ENCODE peak calls at places on chromosomes 13 and 19, in five cellular contexts. K is RWPE2, J is endodermal cell, Y is heart left ventricle, F is heart right ventricle. G is an unnamed sample.

GRCh38 chr19:3722443-3723109 is 14.4 kb downstream of the TJP3 start:
- DNase-seq in J (peak; percentile 94), Y (no peak), K (no peak), F (no peak), G (no peak)

GRCh38 chr13:87661471-87661870 is 9.7 kb upstream of the SLITRK5 start:
- DNase-seq in J (no peak), Y (no peak), F (no peak), K (no peak), G (no peak)

GRCh38 chr13:44816701-44817684 is 172.3 kb downstream of the NUFIP1 start:
- DNase-seq in K (no peak), Y (no peak), F (no peak), J (peak; percentile 43), G (no peak)

GRCh38 chr13:95447766-95448165 is 104.8 kb upstream of the CLDN10 start:
- DNase-seq in J (peak; percentile 53), F (no peak), Y (no peak), K (no peak), G (no peak)

GRCh38 chr13:97122381-97122996 is 99.6 kb upstream of the MBNL2 start:
- DNase-seq in Y (no peak), J (no peak), F (no peak), K (no peak), G (peak; percentile 78)

GRCh38 chr19:14114439-14114838 is 3.1 kb downstream of the PRKACA start:
- DNase-seq in F (no peak), Y (no peak), J (no peak), K (no peak), G (no peak)

GRCh38 chr19:8204961-8205360 is 4.2 kb upstream of the CERS4 start:
- DNase-seq in F (no peak), K (no peak), Y (no peak), J (peak; percentile 78), G (no peak)

GRCh38 chr19:45782162-45782623 is at the start of gene DMPK:
- DNase-seq in J (no peak), Y (peak; percentile 77), F (peak; percentile 76), K (no peak), G (no peak)

GRCh38 chr13:48585456-48585840 is 52.6 kb upstream of the RCBTB2 start:
- DNase-seq in F (no peak), Y (peak; percentile 28), K (no peak), J (no peak), G (peak; percentile 88)

GRCh38 chr13:43787998-43788397 is 1.2 kb upstream of the ENOX1 start:
- DNase-seq in K (no peak), F (no peak), J (no peak), Y (no peak), G (no peak)

DNA sequence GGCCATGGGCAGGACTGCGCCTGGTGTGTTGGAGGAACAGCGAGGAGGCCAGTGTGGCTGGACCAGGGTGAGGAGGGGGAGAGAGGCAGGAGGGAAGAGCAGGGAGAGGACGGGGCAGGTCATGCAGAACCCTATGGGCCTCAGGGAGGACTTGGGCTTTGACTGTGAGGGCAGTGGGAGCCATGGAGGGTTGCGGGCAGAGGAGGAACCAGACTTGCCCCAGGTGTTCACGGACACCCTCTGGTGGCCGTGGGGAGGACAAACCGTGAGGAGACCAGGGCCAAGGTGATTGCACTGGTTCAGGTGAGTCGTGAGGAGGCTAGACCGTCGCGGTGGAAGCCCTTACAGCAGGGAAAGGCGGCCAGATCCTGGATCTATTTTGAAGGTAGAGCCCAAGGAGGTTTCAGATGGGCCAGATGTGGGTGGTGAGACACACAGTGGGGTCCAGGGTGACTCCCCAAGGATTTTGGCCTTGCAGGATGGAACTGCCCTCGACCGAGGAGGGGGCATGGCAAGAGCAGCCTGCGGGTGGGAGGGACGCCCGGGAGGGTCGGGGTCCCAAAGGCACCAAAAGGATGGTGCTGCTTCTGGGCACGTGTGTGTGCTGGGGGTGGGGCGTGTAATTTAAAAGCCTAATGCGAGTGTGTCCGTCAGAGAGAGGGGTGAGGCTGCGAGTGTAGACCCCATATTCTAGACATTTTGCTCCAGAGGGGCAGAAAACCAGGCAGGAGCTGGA is 2.7 kb upstream of the REXO1 start:
- DNase-seq in K (no peak), F (no peak), J (peak; percentile 66), Y (no peak), G (no peak)
- H3K4me3 ChIP-seq in K (no peak overlapping the region), F (no peak overlapping the region), J (no peak overlapping the region), Y (no peak overlapping the region), G (no peak overlapping the region)

GRCh38 chr19:16594681-16595091 is 22.5 kb upstream of the SLC35E1 start:
- DNase-seq in K (no peak), F (no peak), J (no peak), Y (no peak), G (no peak)
- H3K4me1 ChIP-seq in K (peaks cover 2% of the 10 kb centered on the region), F (peaks cover 14% of the 10 kb centered on the region), J (no peaks in the 10 kb centered on the region), Y (peaks cover 5% of the 10 kb centered on the region), G (peaks cover 23% of the 10 kb centered on the region)

DNA sequence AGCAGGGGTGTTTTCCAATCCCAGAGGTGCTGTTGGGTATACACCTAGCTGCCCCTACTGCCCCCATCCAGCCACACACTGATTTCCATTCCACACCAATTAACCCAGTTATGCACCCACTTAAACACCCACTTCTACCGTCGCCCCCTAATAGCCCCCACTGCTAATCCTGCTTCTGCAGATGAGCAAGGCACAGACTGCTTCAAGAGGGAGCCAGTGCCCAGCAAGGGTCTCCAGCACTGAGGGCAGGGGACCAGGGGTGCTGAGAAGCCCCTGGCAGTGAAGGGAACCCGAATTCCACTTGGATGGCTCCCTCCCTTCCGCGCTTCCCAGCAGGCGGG is 1.2 kb downstream of the FXYD7 start:
- DNase-seq in Y (no peak), K (no peak), F (no peak), J (no peak), G (no peak)
- H3K4me3 ChIP-seq in Y (no peak overlapping the region), K (no peak overlapping the region), F (no peak overlapping the region), J (no peak overlapping the region), G (no peak overlapping the region)

GRCh38 chr19:33250500-33250899 is 24.9 kb upstream of the SLC7A10 start:
- DNase-seq in J (no peak), K (no peak), Y (no peak), F (no peak), G (no peak)
- H3K4me1 ChIP-seq in J (no peaks in the 10 kb centered on the region), K (no peaks in the 10 kb centered on the region), Y (no peaks in the 10 kb centered on the region), F (no peaks in the 10 kb centered on the region), G (no peaks in the 10 kb centered on the region)

GRCh38 chr19:18428837-18429674 is 8.9 kb downstream of the ISYNA1 start:
- DNase-seq in F (peak; percentile 80), Y (peak; percentile 84), K (no peak), J (peak; percentile 97), G (peak; percentile 82)
- H3K4me3 ChIP-seq in F (peak overlapping the region; percentile 38), Y (peak overlapping the region; percentile 53), K (peak overlapping the region; percentile 7), J (peak overlapping the region; percentile 58), G (peak overlapping the region; percentile 52)